ENCODE peak calls at places on chromosomes 7 and 10, in five cellular contexts. J, K, D, W and M are unnamed samples.

GRCh38 chr7:106041140-106041717 is 70.9 kb downstream of the SYPL1 start:
- DNase-seq in J (peak), K (peak), D (peak), W (no peak), M (peak)

GRCh38 chr7:134562136-134562535 is 13.2 kb downstream of the AKR1B15 start:
- DNase-seq in J (no peak), K (no peak), D (no peak), W (no peak), M (no peak)

GRCh38 chr7:47294569-47295222 is 287.2 kb downstream of the TNS3 start:
- DNase-seq in J (no peak), K (no peak), D (no peak), W (no peak), M (no peak)

GRCh38 chr10:28807760-28808613 is 130.7 kb downstream of the BAMBI start:
- DNase-seq in J (no peak), K (peak), D (peak), W (no peak), M (no peak)

GRCh38 chr7:5622746-5623145 is 158.7 kb downstream of the RNF216 start:
- DNase-seq in J (no peak), K (no peak), D (no peak), W (no peak), M (no peak)

GRCh38 chr10:63986536-63986935 is 465.3 kb downstream of the REEP3 start:
- DNase-seq in J (no peak), K (no peak), D (no peak), W (no peak), M (no peak)

GRCh38 chr7:98555403-98555802 is 61.7 kb upstream of the NPTX2 start:
- DNase-seq in J (peak), K (peak), D (no peak), W (no peak), M (peak)

GRCh38 chr7:86013662-86014061 is 630.0 kb upstream of the GRM3 start:
- DNase-seq in J (no peak), K (no peak), D (no peak), W (no peak), M (no peak)

GRCh38 chr10:18043607-18044006 is 91.9 kb downstream of the SLC39A12 start:
- DNase-seq in J (no peak), K (no peak), D (no peak), W (no peak), M (no peak)

GRCh38 chr10:95246582-95247051 is 44.2 kb downstream of the PDLIM1 start:
- DNase-seq in J (peak), K (peak), D (peak), W (peak), M (peak)

GRCh38 chr7:33485746-33486491 is 356.6 kb downstream of the BBS9 start:
- DNase-seq in J (no peak), K (no peak), D (no peak), W (no peak), M (no peak)

GRCh38 chr7:47435889-47436312 is 146.0 kb downstream of the TNS3 start:
- DNase-seq in J (peak), K (peak), D (peak), W (no peak), M (peak)